ENCODE peak calls at places on chromosomes 5 and 9, in nine cellular contexts. One of them, this sample, is unnamed.

GRCh38 chr9:122307036-122307435 is 42.4 kb downstream of the MRRF start:
- ATAC-seq in Right ventricle myocardium superior: peak; percentile 15
- ATAC-seq in sciatic nerve: no peak
- ATAC-seq in activated CD8-positive, alpha-beta T cell treated with anti-CD3 and anti-CD28 coated beads for 36 hours: no peak
- ATAC-seq in Panc1: no peak
- ATAC-seq in activated T-cell treated with anti-CD3 and anti-CD28 coated beads, Interleukin-2, amount 50 U/mL, for 72 hours: no peak
- ATAC-seq in heart left ventricle: no peak
- ATAC-seq in WTC11: peak; percentile 68
- ATAC-seq in naive thymus-derived CD8-positive, alpha-beta T cell: no peak
- ATAC-seq in this sample: no peak

GRCh38 chr9:35508069-35508468 is 18.2 kb downstream of the RUSC2 start:
- ATAC-seq in naive thymus-derived CD8-positive, alpha-beta T cell: no peak
- ATAC-seq in activated CD8-positive, alpha-beta T cell treated with anti-CD3 and anti-CD28 coated beads for 36 hours: no peak
- ATAC-seq in sciatic nerve: no peak
- ATAC-seq in WTC11: no peak
- ATAC-seq in Panc1: no peak
- ATAC-seq in Right ventricle myocardium superior: no peak
- ATAC-seq in activated T-cell treated with anti-CD3 and anti-CD28 coated beads, Interleukin-2, amount 50 U/mL, for 72 hours: no peak
- ATAC-seq in heart left ventricle: no peak
- ATAC-seq in this sample: no peak

GRCh38 chr5:36666304-36666703 is 59.9 kb downstream of the SLC1A3 start:
- ATAC-seq in sciatic nerve: no peak
- ATAC-seq in activated T-cell treated with anti-CD3 and anti-CD28 coated beads, Interleukin-2, amount 50 U/mL, for 72 hours: no peak
- ATAC-seq in Panc1: no peak
- ATAC-seq in activated CD8-positive, alpha-beta T cell treated with anti-CD3 and anti-CD28 coated beads for 36 hours: no peak
- ATAC-seq in naive thymus-derived CD8-positive, alpha-beta T cell: no peak
- ATAC-seq in heart left ventricle: no peak
- ATAC-seq in Right ventricle myocardium superior: no peak
- ATAC-seq in WTC11: no peak
- ATAC-seq in this sample: no peak

GRCh38 chr5:78908173-78908901 is 76.8 kb downstream of the ARSB start:
- ATAC-seq in activated CD8-positive, alpha-beta T cell treated with anti-CD3 and anti-CD28 coated beads for 36 hours: no peak
- ATAC-seq in heart left ventricle: peak; percentile 76
- ATAC-seq in Panc1: no peak
- ATAC-seq in Right ventricle myocardium superior: peak; percentile 89
- ATAC-seq in sciatic nerve: peak; percentile 86
- ATAC-seq in activated T-cell treated with anti-CD3 and anti-CD28 coated beads, Interleukin-2, amount 50 U/mL, for 72 hours: no peak
- ATAC-seq in WTC11: peak; percentile 97
- ATAC-seq in naive thymus-derived CD8-positive, alpha-beta T cell: no peak
- ATAC-seq in this sample: no peak

GRCh38 chr9:97237951-97238851 is 69.3 kb upstream of the CCDC180 start:
- ATAC-seq in WTC11: peak; percentile 90
- ATAC-seq in naive thymus-derived CD8-positive, alpha-beta T cell: peak; percentile 95
- ATAC-seq in Right ventricle myocardium superior: peak; percentile 99
- ATAC-seq in activated CD8-positive, alpha-beta T cell treated with anti-CD3 and anti-CD28 coated beads for 36 hours: peak; percentile 94
- ATAC-seq in sciatic nerve: peak; percentile 99
- ATAC-seq in heart left ventricle: peak; percentile 96
- ATAC-seq in activated T-cell treated with anti-CD3 and anti-CD28 coated beads, Interleukin-2, amount 50 U/mL, for 72 hours: peak; percentile 96
- ATAC-seq in Panc1: peak; percentile 99
- ATAC-seq in this sample: peak; percentile 94

GRCh38 chr5:107522456-107522855 is 148.3 kb downstream of the EFNA5 start:
- ATAC-seq in Right ventricle myocardium superior: no peak
- ATAC-seq in Panc1: no peak
- ATAC-seq in naive thymus-derived CD8-positive, alpha-beta T cell: no peak
- ATAC-seq in WTC11: no peak
- ATAC-seq in activated T-cell treated with anti-CD3 and anti-CD28 coated beads, Interleukin-2, amount 50 U/mL, for 72 hours: no peak
- ATAC-seq in heart left ventricle: no peak
- ATAC-seq in activated CD8-positive, alpha-beta T cell treated with anti-CD3 and anti-CD28 coated beads for 36 hours: no peak
- ATAC-seq in sciatic nerve: no peak
- ATAC-seq in this sample: no peak

GRCh38 chr9:115604831-115605483 is 487.0 kb upstream of the TNC start:
- ATAC-seq in heart left ventricle: no peak
- ATAC-seq in Right ventricle myocardium superior: no peak
- ATAC-seq in sciatic nerve: no peak
- ATAC-seq in Panc1: peak; percentile 56
- ATAC-seq in naive thymus-derived CD8-positive, alpha-beta T cell: no peak
- ATAC-seq in activated CD8-positive, alpha-beta T cell treated with anti-CD3 and anti-CD28 coated beads for 36 hours: no peak
- ATAC-seq in WTC11: no peak
- ATAC-seq in activated T-cell treated with anti-CD3 and anti-CD28 coated beads, Interleukin-2, amount 50 U/mL, for 72 hours: no peak
- ATAC-seq in this sample: no peak

GRCh38 chr5:150302301-150303069 is at the start of gene ARSI:
- ATAC-seq in heart left ventricle: no peak
- ATAC-seq in naive thymus-derived CD8-positive, alpha-beta T cell: no peak
- ATAC-seq in Right ventricle myocardium superior: peak; percentile 77
- ATAC-seq in sciatic nerve: peak; percentile 48
- ATAC-seq in activated T-cell treated with anti-CD3 and anti-CD28 coated beads, Interleukin-2, amount 50 U/mL, for 72 hours: peak; percentile 23
- ATAC-seq in Panc1: peak; percentile 87
- ATAC-seq in WTC11: peak; percentile 87
- ATAC-seq in activated CD8-positive, alpha-beta T cell treated with anti-CD3 and anti-CD28 coated beads for 36 hours: no peak
- ATAC-seq in this sample: no peak

GRCh38 chr5:98454904-98455303 is 318.6 kb upstream of the RGMB start:
- ATAC-seq in sciatic nerve: peak; percentile 88
- ATAC-seq in WTC11: no peak
- ATAC-seq in Right ventricle myocardium superior: peak; percentile 60
- ATAC-seq in activated CD8-positive, alpha-beta T cell treated with anti-CD3 and anti-CD28 coated beads for 36 hours: no peak
- ATAC-seq in Panc1: peak; percentile 84
- ATAC-seq in heart left ventricle: no peak
- ATAC-seq in activated T-cell treated with anti-CD3 and anti-CD28 coated beads, Interleukin-2, amount 50 U/mL, for 72 hours: no peak
- ATAC-seq in naive thymus-derived CD8-positive, alpha-beta T cell: no peak
- ATAC-seq in this sample: peak; percentile 50

This sample was measured in activated T-helper 17 cell treated with anti-CD3 and anti-CD28 coated beads, Interleukin-2, amount 50 U/mL, for 72 hours.